ENCODE peak calls at places on chromosome X, in seven cellular contexts. U, X, O, D, C, T and M are unnamed samples.
A peak's percentile ranks its signal among the peaks of the same experiment; 100 is the strongest.

GRCh38 chrX:1451251-1451675 is 1.4 kb downstream of the ASMTL start:
- DNase-seq in U (no peak), X (peak; percentile 40), O (no peak), D (no peak), C (no peak), T (no peak), M (no peak)

GRCh38 chrX:22272613-22273012 is at the start of gene CBLL2:
- DNase-seq in U (no peak), X (no peak), O (no peak), D (no peak), C (no peak), T (no peak), M (no peak)

GRCh38 chrX:42119076-42119475 is 195.7 kb upstream of the CASK start:
- DNase-seq in U (no peak), X (no peak), O (peak; percentile 72), D (peak; percentile 7), C (no peak), T (peak; percentile 76), M (no peak)

GRCh38 chrX:22097295-22097694 is 65.2 kb downstream of the PHEX start:
- DNase-seq in U (no peak), X (no peak), O (peak; percentile 92), D (peak; percentile 80), C (peak; percentile 7), T (no peak), M (no peak)

GRCh38 chrX:137195991-137196390 is 162.2 kb upstream of the GPR101 start:
- DNase-seq in U (no peak), X (no peak), O (no peak), D (no peak), C (no peak), T (peak; percentile 73), M (no peak)

GRCh38 chrX:69066966-69067525 is 98.2 kb downstream of the PJA1 start:
- DNase-seq in U (no peak), X (no peak), O (peak; percentile 54), D (no peak), C (no peak), T (no peak), M (no peak)

GRCh38 chrX:69107747-69108410 is 57.4 kb downstream of the PJA1 start:
- DNase-seq in U (no peak), X (no peak), O (no peak), D (no peak), C (no peak), T (no peak), M (no peak)

GRCh38 chrX:19953145-19953544 is 37.7 kb downstream of the BCLAF3 start:
- DNase-seq in U (no peak), X (no peak), O (no peak), D (no peak), C (no peak), T (no peak), M (peak; percentile 35)

GRCh38 chrX:37815366-37815765 is 32.0 kb downstream of the DYNLT3 start:
- DNase-seq in U (no peak), X (no peak), O (no peak), D (no peak), C (no peak), T (no peak), M (no peak)

DNA sequence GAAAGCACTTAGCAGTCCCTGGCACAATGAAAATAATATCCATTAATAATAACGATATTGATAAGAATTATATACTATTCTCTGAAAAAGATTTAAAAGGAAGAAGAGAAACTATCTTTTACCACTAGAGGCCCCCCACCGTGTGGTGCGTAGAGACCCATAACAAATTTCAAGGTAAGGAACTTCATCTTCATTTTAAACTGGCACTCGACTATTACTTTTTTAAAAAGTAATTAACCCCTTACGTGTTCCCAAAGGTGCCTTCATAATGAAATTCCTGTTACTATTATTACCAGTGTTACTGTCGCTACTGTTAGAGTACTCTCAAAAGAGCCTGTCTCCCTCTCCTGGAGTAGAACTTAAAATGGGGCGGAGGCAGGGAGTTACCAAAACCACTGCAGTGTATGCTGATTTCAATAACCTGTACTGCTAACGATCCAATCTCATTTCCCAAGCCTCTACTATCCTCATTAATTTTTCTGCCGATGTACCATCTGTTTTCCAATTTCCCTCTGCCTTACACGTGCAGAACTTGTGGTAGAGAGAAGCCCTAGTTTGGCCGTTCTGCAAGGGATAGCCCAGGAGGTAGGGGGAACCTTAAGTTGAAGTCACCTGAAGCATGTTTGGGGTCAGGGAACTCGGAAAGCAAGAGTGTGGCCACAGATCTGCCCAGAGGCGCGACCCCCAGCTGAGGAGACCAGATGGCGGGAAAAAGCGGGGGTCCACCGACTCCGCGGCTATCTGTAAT is 813 bp upstream of the STK26 start:
- DNase-seq in U (peak; percentile 34), X (no peak), O (no peak), D (no peak), C (no peak), T (no peak), M (peak; percentile 34)
- TF ChIP-seq CTCF in U (no peak), X (no peak), O (no peak), D (peak; percentile 30), C (no peak), T (peak; percentile 13), M (peak; percentile 33)

DNA sequence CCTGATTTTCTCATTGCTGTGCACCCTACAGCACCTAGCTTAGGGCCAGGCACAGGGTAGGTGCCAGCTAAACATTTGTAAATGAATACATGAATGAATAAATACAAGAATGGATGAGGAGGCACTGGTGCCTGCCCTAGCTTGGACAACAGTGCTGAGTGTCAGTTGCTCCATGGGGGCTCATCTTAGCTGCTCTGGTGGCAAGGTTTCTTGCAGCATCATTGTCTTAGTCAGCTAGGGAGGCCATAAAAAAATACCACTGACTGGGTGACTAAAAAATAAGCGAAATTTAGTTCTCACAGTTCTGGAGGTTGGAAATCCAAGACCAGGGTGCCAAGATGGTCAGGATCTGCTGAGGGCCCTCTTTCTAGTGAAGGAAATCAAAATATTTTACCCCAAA is 31.2 kb downstream of the TMEM31 start:
- DNase-seq in U (no peak), X (no peak), O (no peak), D (no peak), C (no peak), T (no peak), M (no peak)
- H3K4me3 ChIP-seq in U (no peak overlapping the region), X (no peak overlapping the region), O (no peak overlapping the region), D (no peak overlapping the region), C (no peak overlapping the region), T (no peak overlapping the region), M (no peak overlapping the region)

GRCh38 chrX:155857561-155857960 is 23.6 kb upstream of the VAMP7 start:
- DNase-seq in U (no peak), X (no peak), O (no peak), D (no peak), C (no peak), T (no peak), M (peak; percentile 11)
- TF ChIP-seq CTCF in U (no peak), X (no peak), O (peak; percentile 21), D (peak; percentile 26), C (no peak), T (no peak), M (no peak)

GRCh38 chrX:135295238-135295943 is 13.9 kb upstream of the ETDC start:
- DNase-seq in U (peak; percentile 52), X (peak; percentile 64), O (peak; percentile 39), D (peak; percentile 2), C (peak; percentile 5), T (peak; percentile 1), M (peak; percentile 60)

GRCh38 chrX:135295944-135296305 is 13.4 kb upstream of the ETDC start:
- DNase-seq in U (no peak), X (no peak), O (no peak), D (no peak), C (no peak), T (no peak), M (no peak)
- H3K4me3 ChIP-seq in U (peak overlapping the region; percentile 28), X (peak overlapping the region; percentile 3), O (peak overlapping the region; percentile 52), D (no peak overlapping the region), C (peak overlapping the region; percentile 33), T (peak overlapping the region; percentile 35), M (peak overlapping the region; percentile 58)

GRCh38 chrX:143461616-143462015 is 55.7 kb downstream of the SPANXN3 start:
- DNase-seq in U (no peak), X (no peak), O (no peak), D (no peak), C (no peak), T (no peak), M (no peak)
- TF ChIP-seq CTCF in U (no peak), X (no peak), O (no peak), D (no peak), C (no peak), T (no peak), M (no peak)

GRCh38 chrX:49271341-49271740 is 1.7 kb downstream of the PPP1R3F start:
- DNase-seq in U (no peak), X (no peak), O (no peak), D (no peak), C (no peak), T (no peak), M (no peak)
- H3K4me3 ChIP-seq in U (peak overlapping the region; percentile 80), X (no peak overlapping the region), O (no peak overlapping the region), D (no peak overlapping the region), C (no peak overlapping the region), T (no peak overlapping the region), M (peak overlapping the region; percentile 72)

DNA sequence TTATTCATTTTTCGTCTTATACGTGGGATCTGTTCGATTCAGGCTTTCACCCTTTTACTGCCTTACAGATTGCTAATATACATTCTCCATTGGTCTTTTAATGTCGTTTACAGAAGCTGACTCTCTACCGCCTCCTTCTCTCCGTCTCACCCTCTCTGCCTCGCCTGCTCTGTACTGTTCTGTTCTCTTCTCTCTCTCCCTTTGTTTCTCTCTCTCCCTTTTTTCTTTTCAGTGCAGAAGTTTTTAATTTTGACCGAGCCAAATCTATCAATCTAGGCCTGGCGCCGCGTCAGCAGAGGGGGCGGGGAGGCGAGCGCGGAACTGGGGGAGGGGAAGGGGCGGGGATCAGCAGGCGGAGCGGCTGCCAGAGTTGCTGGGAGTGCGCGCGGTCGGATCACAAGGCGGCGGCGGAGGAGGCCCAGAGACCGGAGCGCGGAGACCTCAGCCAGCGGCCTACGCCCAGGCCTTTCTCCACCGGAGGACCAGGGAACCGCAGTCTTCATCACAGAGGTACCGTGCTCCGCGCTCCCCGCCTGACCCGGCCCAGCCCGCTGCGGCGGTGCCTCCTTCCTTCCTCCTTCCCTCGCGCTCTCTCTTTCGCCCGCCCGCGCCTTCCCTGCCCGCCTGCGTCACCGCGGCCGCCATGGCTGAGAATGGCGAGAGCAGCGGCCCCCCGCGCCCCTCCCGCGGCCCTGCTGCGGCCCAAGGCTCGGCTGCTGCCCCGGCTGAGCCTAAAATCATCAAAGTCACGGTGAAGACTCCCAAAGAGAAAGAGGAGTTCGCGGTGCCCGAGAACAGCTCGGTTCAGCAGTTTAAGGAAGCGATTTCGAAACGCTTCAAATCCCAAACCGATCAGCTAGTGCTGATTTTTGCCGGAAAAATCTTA is at the start of gene UBQLN2:
- DNase-seq in U (peak; percentile 90), X (peak; percentile 86), O (peak; percentile 70), D (peak; percentile 71), C (peak; percentile 72), T (peak; percentile 57), M (peak; percentile 84)
- TF ChIP-seq CTCF in U (no peak), X (no peak), O (peak; percentile 25), D (peak; percentile 17), C (no peak), T (peak; percentile 49), M (no peak)

GRCh38 chrX:154980330-154981115 is 42.0 kb downstream of the F8 start:
- DNase-seq in U (peak; percentile 68), X (peak; percentile 52), O (peak; percentile 49), D (peak; percentile 29), C (peak; percentile 82), T (peak; percentile 22), M (peak; percentile 84)
- H3K4me3 ChIP-seq in U (peak overlapping the region; percentile 53), X (peak overlapping the region; percentile 12), O (peak overlapping the region; percentile 62), D (peak overlapping the region; percentile 44), C (peak overlapping the region; percentile 40), T (peak overlapping the region; percentile 30), M (peak overlapping the region; percentile 55)